ENCODE peak calls at places on chromosomes 11 and 22, in four cellular contexts. One of them, this sample, is unnamed.

GRCh38 chr11:87015645-87016044 is 22.1 kb upstream of the TMEM135 start:
- DNase-seq in heart left ventricle: no peak
- DNase-seq in HT1080: no peak
- DNase-seq in endothelial cell: no peak
- DNase-seq in this sample: no peak

GRCh38 chr11:121864660-121865059 is 251.4 kb downstream of the BLID start:
- DNase-seq in heart left ventricle: no peak
- DNase-seq in HT1080: no peak
- DNase-seq in endothelial cell: no peak
- DNase-seq in this sample: no peak

GRCh38 chr11:85769758-85770157 is 41.2 kb downstream of the SYTL2 start:
- DNase-seq in heart left ventricle: no peak
- DNase-seq in HT1080: no peak
- DNase-seq in endothelial cell: no peak
- DNase-seq in this sample: no peak

GRCh38 chr22:25148149-25148691 is 51.4 kb upstream of the CRYBB3 start:
- DNase-seq in heart left ventricle: no peak
- DNase-seq in HT1080: no peak
- DNase-seq in endothelial cell: peak; percentile 33
- DNase-seq in this sample: no peak

GRCh38 chr11:75437966-75438659 is 5.1 kb upstream of the KLHL35 start:
- DNase-seq in heart left ventricle: no peak
- DNase-seq in HT1080: no peak
- DNase-seq in endothelial cell: no peak
- DNase-seq in this sample: no peak

GRCh38 chr11:5550440-5551095 is 2.2 kb upstream of the OR52H1 start:
- DNase-seq in heart left ventricle: no peak
- DNase-seq in HT1080: peak; percentile 97
- DNase-seq in endothelial cell: no peak
- DNase-seq in this sample: no peak

GRCh38 chr22:26737262-26737661 is 79.9 kb downstream of the MIAT start:
- DNase-seq in heart left ventricle: no peak
- DNase-seq in HT1080: no peak
- DNase-seq in endothelial cell: no peak
- DNase-seq in this sample: no peak

GRCh38 chr11:63944987-63945386 is 6.2 kb downstream of the NAA40 start:
- DNase-seq in heart left ventricle: peak; percentile 44
- DNase-seq in HT1080: no peak
- DNase-seq in endothelial cell: no peak
- DNase-seq in this sample: no peak

GRCh38 chr22:44057411-44057987 is 33.4 kb downstream of the PARVB start:
- DNase-seq in heart left ventricle: peak; percentile 68
- DNase-seq in HT1080: no peak
- DNase-seq in endothelial cell: no peak
- DNase-seq in this sample: no peak

GRCh38 chr11:128324531-128325141 is 262.7 kb downstream of the ETS1 start:
- DNase-seq in heart left ventricle: no peak
- DNase-seq in HT1080: no peak
- DNase-seq in endothelial cell: no peak
- DNase-seq in this sample: no peak

GRCh38 chr11:64340671-64341335 is 799 bp downstream of the CCDC88B start:
- DNase-seq in heart left ventricle: no peak
- DNase-seq in HT1080: no peak
- DNase-seq in endothelial cell: peak; percentile 69
- DNase-seq in this sample: no peak

GRCh38 chr11:12044799-12045198 is 36.4 kb upstream of the DKK3 start:
- DNase-seq in heart left ventricle: no peak
- DNase-seq in HT1080: no peak
- DNase-seq in endothelial cell: no peak
- DNase-seq in this sample: no peak

GRCh38 chr11:104164028-104164520 is at the start of gene PDGFD:
- DNase-seq in heart left ventricle: peak; percentile 72
- DNase-seq in HT1080: no peak
- DNase-seq in endothelial cell: peak; percentile 85
- DNase-seq in this sample: peak; percentile 37

GRCh38 chr22:33271390-33272161 is 213.4 kb upstream of the SYN3 start:
- DNase-seq in heart left ventricle: peak; percentile 63
- DNase-seq in HT1080: no peak
- DNase-seq in endothelial cell: no peak
- DNase-seq in this sample: no peak

GRCh38 chr11:19633276-19633675 is 79.4 kb upstream of the NAV2 start:
- DNase-seq in heart left ventricle: no peak
- DNase-seq in HT1080: no peak
- DNase-seq in endothelial cell: no peak
- DNase-seq in this sample: no peak

GRCh38 chr11:77771135-77771534 is 49.4 kb downstream of the RSF1 start:
- DNase-seq in heart left ventricle: no peak
- DNase-seq in HT1080: no peak
- DNase-seq in endothelial cell: no peak
- DNase-seq in this sample: no peak

GRCh38 chr11:70761094-70761905 is 363.0 kb downstream of the CTTN start:
- DNase-seq in heart left ventricle: no peak
- DNase-seq in HT1080: no peak
- DNase-seq in endothelial cell: no peak
- DNase-seq in this sample: no peak

GRCh38 chr22:33006220-33006954 is 51.8 kb downstream of the SYN3 start:
- DNase-seq in heart left ventricle: no peak
- DNase-seq in HT1080: no peak
- DNase-seq in endothelial cell: no peak
- DNase-seq in this sample: no peak

GRCh38 chr11:73376803-73377629 is 817 bp downstream of the RELT start:
- DNase-seq in heart left ventricle: peak; percentile 60
- DNase-seq in HT1080: peak; percentile 76
- DNase-seq in endothelial cell: no peak
- DNase-seq in this sample: peak; percentile 61

GRCh38 chr22:19464975-19465374 is 14.0 kb downstream of the UFD1 start:
- DNase-seq in heart left ventricle: no peak
- DNase-seq in HT1080: no peak
- DNase-seq in endothelial cell: no peak
- DNase-seq in this sample: no peak

GRCh38 chr11:133040289-133040893 is 491.9 kb downstream of the OPCML start:
- DNase-seq in heart left ventricle: no peak
- DNase-seq in HT1080: peak; percentile 74
- DNase-seq in endothelial cell: peak; percentile 14
- DNase-seq in this sample: no peak

GRCh38 chr11:48001438-48002021 is 21.2 kb downstream of the PTPRJ start:
- DNase-seq in heart left ventricle: no peak
- DNase-seq in HT1080: peak; percentile 35
- DNase-seq in endothelial cell: no peak
- DNase-seq in this sample: no peak

GRCh38 chr22:41831383-41831782 is 1.5 kb upstream of the SREBF2 start:
- DNase-seq in heart left ventricle: no peak
- DNase-seq in HT1080: no peak
- DNase-seq in endothelial cell: no peak
- DNase-seq in this sample: no peak

GRCh38 chr11:122102426-122102825 is 13.6 kb downstream of the BLID start:
- DNase-seq in heart left ventricle: no peak
- DNase-seq in HT1080: no peak
- DNase-seq in endothelial cell: no peak
- DNase-seq in this sample: no peak

GRCh38 chr11:75737314-75737713 is 19.7 kb downstream of the MOGAT2 start:
- DNase-seq in heart left ventricle: no peak
- DNase-seq in HT1080: no peak
- DNase-seq in endothelial cell: no peak
- DNase-seq in this sample: no peak

GRCh38 chr11:104618949-104619348 is 279.3 kb downstream of the CASP12 start:
- DNase-seq in heart left ventricle: no peak
- DNase-seq in HT1080: no peak
- DNase-seq in endothelial cell: no peak
- DNase-seq in this sample: no peak

GRCh38 chr11:69049490-69049867 is 747 bp downstream of the TPCN2 start:
- DNase-seq in heart left ventricle: no peak
- DNase-seq in HT1080: no peak
- DNase-seq in endothelial cell: no peak
- DNase-seq in this sample: no peak

GRCh38 chr11:11620251-11620965 is 1.4 kb downstream of the GALNT18 start:
- DNase-seq in heart left ventricle: peak; percentile 51
- DNase-seq in HT1080: no peak
- DNase-seq in endothelial cell: peak; percentile 52
- DNase-seq in this sample: no peak

GRCh38 chr11:74011360-74012071 is 2.6 kb upstream of the UCP3 start:
- DNase-seq in heart left ventricle: no peak
- DNase-seq in HT1080: no peak
- DNase-seq in endothelial cell: no peak
- DNase-seq in this sample: no peak

GRCh38 chr11:59556115-59556882 is 45.0 kb downstream of the OR4D9 start:
- DNase-seq in heart left ventricle: peak; percentile 43
- DNase-seq in HT1080: peak; percentile 87
- DNase-seq in endothelial cell: peak; percentile 59
- DNase-seq in this sample: peak; percentile 83

This sample was measured in H4.